ENCODE peak calls at places on chromosomes 7 and 10, in four cellular contexts. N is astrocyte, O is H9, I is MM.1S. Y is an unnamed sample. For H3K9me3, the result is how much of the 10 kb centered on the place peaks cover.

GRCh38 chr10:75744242-75744641 is 312.8 kb downstream of the LRMDA start:
- DNase-seq in N (no peak), O (no peak), I (no peak), Y (no peak)

GRCh38 chr10:27525819-27526218 is 21.7 kb downstream of the RAB18 start:
- DNase-seq in N (peak), O (no peak), I (no peak), Y (no peak)

GRCh38 chr7:138981332-138982203 is at the start of gene KIAA1549:
- DNase-seq in N (peak), O (peak), I (peak), Y (peak)

GRCh38 chr7:116403265-116403664 is 96.3 kb upstream of the CAV2 start:
- DNase-seq in N (no peak), O (no peak), I (no peak), Y (no peak)

GRCh38 chr7:140961117-140961516 is 36.4 kb upstream of the BRAF start:
- DNase-seq in N (no peak), O (no peak), I (no peak), Y (no peak)

GRCh38 chr7:34453150-34453549 is 204.9 kb upstream of the NPSR1 start:
- DNase-seq in N (peak), O (no peak), I (no peak), Y (no peak)

GRCh38 chr7:27611043-27611442 is 51.6 kb downstream of the HIBADH start:
- DNase-seq in N (peak), O (no peak), I (no peak), Y (no peak)

GRCh38 chr7:151299940-151300665 is 41.5 kb upstream of the NUB1 start:
- DNase-seq in N (no peak), O (peak), I (no peak), Y (peak)

GRCh38 chr7:92584953-92585352 is 5.2 kb downstream of the FAM133B start:
- DNase-seq in N (no peak), O (no peak), I (no peak), Y (no peak)

GRCh38 chr7:159026271-159027047 is 118.2 kb downstream of the VIPR2 start:
- DNase-seq in N (no peak), O (peak), I (no peak), Y (peak)

GRCh38 chr10:100697070-100697469 is 48.3 kb upstream of the PAX2 start:
- DNase-seq in N (peak), O (no peak), I (no peak), Y (no peak)

GRCh38 chr10:60943372-60944158 is 420 bp downstream of the RHOBTB1 start:
- DNase-seq in N (peak), O (peak), I (peak), Y (peak)

GRCh38 chr7:2353650-2354172 is 916 bp upstream of the EIF3B start:
- DNase-seq in N (no peak), O (peak), I (peak), Y (peak)

GRCh38 chr7:150567168-150567567 is at the start of gene GIMAP4:
- DNase-seq in N (no peak), O (no peak), I (no peak), Y (no peak)

GRCh38 chr7:35802649-35803048 is 1.8 kb downstream of the SEPTIN7 start:
- DNase-seq in N (peak), O (no peak), I (no peak), Y (no peak)

GRCh38 chr7:149794665-149795064 is 21.3 kb upstream of the ZNF467 start:
- DNase-seq in N (no peak), O (no peak), I (no peak), Y (peak)

GRCh38 chr10:110398419-110399162 is 93.9 kb upstream of the SMNDC1 start:
- DNase-seq in N (peak), O (no peak), I (no peak), Y (peak)

GRCh38 chr7:124152859-124153692 is 120.2 kb upstream of the TMEM229A start:
- DNase-seq in N (peak), O (peak), I (peak), Y (peak)

GRCh38 chr7:155857141-155857540 is 44.9 kb upstream of the SHH start:
- DNase-seq in N (no peak), O (no peak), I (no peak), Y (peak)

GRCh38 chr7:134892002-134892693 is 94.2 kb upstream of the AGBL3 start:
- DNase-seq in N (no peak), O (no peak), I (no peak), Y (no peak)

GRCh38 chr10:131732631-131733127 is 168.1 kb upstream of the PPP2R2D start:
- DNase-seq in N (no peak), O (peak), I (no peak), Y (peak)

GRCh38 chr7:33754933-33755928 is 150.1 kb upstream of the BMPER start:
- DNase-seq in N (no peak), O (no peak), I (no peak), Y (no peak)

GRCh38 chr10:116000151-116000550 is 272.9 kb downstream of the GFRA1 start:
- DNase-seq in N (no peak), O (no peak), I (peak), Y (no peak)

GRCh38 chr10:126598009-126598408 is 72.5 kb downstream of the C10orf90 start:
- DNase-seq in N (no peak), O (peak), I (no peak), Y (peak)

GRCh38 chr7:134482858-134483257 is 24.0 kb upstream of the AKR1B1 start:
- DNase-seq in N (no peak), O (no peak), I (no peak), Y (no peak)

GRCh38 chr10:97046426-97047072 is 139.2 kb downstream of the SLIT1 start:
- DNase-seq in N (no peak), O (no peak), I (no peak), Y (no peak)

GRCh38 chr7:42194218-42194617 is 42.8 kb downstream of the GLI3 start:
- DNase-seq in N (no peak), O (no peak), I (no peak), Y (no peak)

GRCh38 chr7:50379539-50379938 is 70.6 kb downstream of the FIGNL1 start:
- DNase-seq in N (no peak), O (no peak), I (no peak), Y (no peak)

GRCh38 chr7:6078548-6078947 is 47.4 kb downstream of the ANKRD61 start:
- DNase-seq in N (no peak), O (no peak), I (no peak), Y (no peak)

GRCh38 chr7:102288285-102288930 is 1.7 kb downstream of the SH2B2 start:
- DNase-seq in N (no peak), O (no peak), I (peak), Y (peak)

GRCh38 chr7:66205736-66206080 is 574 bp downstream of the TPST1 start:
- DNase-seq in N (no peak), O (peak), I (peak), Y (no peak)

GRCh38 chr7:30984359-30985107 is 20.8 kb downstream of the GHRHR start:
- DNase-seq in N (peak), O (peak), I (no peak), Y (peak)

GRCh38 chr10:13066527-13066926 is 33.4 kb upstream of the OPTN start:
- DNase-seq in N (no peak), O (peak), I (no peak), Y (peak)

DNA sequence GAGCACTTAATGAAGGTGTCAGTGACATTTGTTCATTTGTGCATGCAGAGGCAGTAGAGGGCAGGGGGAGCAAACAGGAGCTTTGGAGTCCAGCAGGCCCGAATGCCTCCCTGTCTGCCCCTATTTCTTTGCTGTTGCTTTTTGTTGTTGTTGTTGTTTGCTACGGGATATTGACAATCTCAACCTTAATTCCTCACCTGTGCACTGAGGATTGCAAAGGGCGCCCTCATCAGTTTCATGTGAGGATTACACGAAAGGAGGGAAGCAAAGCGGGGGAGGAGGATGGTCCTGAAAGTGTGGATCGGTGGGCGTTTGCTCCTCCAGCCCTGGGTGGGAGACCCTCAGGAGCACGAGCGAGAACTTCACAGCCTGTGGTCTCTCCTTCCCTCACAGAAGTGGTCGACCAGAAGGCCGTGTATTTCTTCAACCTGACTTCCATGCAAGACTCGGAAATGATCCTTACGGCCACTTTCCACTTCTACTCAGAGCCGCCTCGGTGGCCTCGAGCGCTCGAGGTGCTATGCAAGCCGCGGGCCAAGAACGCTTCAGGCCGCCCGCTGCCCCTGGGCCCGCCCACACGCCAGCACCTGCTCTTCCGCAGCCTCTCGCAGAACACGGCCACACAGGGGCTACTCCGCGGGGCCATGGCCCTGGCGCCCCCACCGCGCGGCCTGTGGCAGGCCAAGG is 9.5 kb downstream of the GDF10 start:
- DNase-seq in N (no peak), O (peak), I (no peak), Y (peak)
- TF ChIP-seq CTCF in N (peak), O (peak), I (peak), Y (peak)

DNA sequence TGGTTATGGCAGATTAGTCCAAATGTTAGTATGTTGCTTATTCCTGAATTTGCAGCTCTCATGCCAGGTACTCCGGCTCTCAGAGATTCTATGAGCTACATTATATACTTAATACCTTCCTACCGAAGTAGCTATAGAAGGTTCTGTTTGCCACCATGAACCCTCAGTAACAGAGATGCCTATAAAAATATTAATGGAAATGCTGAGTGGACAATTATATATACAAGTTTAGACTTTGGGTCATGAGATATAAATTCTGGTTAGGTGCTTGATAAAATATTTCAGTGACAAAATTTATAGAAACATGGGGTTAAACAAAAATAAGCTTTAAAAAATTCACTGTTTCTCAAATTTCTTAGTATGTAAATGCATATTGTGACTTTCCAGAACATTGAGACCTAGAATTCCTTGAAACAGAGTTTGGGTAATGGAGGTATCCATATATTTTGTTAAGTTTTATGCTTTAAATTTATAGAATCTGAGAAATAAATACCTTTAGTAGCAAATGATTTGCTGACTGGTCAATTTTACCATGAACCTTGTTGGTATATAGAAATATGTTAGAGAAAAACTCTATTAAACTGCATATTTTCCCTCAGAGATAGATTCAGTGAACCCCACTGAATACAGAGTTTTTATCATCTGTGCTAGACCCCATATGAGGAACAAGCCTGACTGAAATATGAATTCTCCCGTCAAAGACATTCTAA is 533.5 kb downstream of the SH2D4B start:
- DNase-seq in N (no peak), O (no peak), I (no peak), Y (no peak)
- H3K9ac ChIP-seq in N (no peak), O (no peak), I (no peak), Y (no peak)

GRCh38 chr7:157490465-157490912 is 153.7 kb downstream of the DNAJB6 start:
- DNase-seq in N (peak), O (no peak), I (no peak), Y (no peak)
- H3K9me3 ChIP-seq in N (under half), O (under half), I (under half), Y (half or more)

GRCh38 chr7:37491919-37492694 is 43.4 kb upstream of the ELMO1 start:
- DNase-seq in N (no peak), O (peak), I (no peak), Y (peak)
- TF ChIP-seq CTCF in N (no peak), O (peak), I (no peak), Y (peak)

Y was measured in endodermal cell.